ENCODE peak calls at places on chromosomes 12 and 14, in ten cellular contexts. L is uterus; G is NCI-H2107; B is NCI-H1105 treated with DMSO at 0.1 percent for 48 hours; M is T-helper 9 cell; R is T1000; Y is T-helper 1 cell; H is CD8-positive, alpha-beta T cell; T is fibroblast of lung; C is astrocyte of the hippocampus. X is an unnamed sample.

GRCh38 chr12:1313906-1314305 is 280.5 kb downstream of the FBXL14 start:
- DNase-seq in M (no peak), C (no peak), Y (no peak), H (no peak), T (no peak), R (no peak), L (no peak), B (no peak), G (no peak), X (no peak)

GRCh38 chr14:76870146-76870545 is 43.9 kb downstream of the LRRC74A start:
- DNase-seq in T (no peak), G (no peak), C (no peak), H (no peak), M (no peak), Y (no peak), L (no peak), R (no peak), B (no peak), X (peak)

GRCh38 chr12:6996040-6996441 is 22.2 kb downstream of the LPCAT3 start:
- DNase-seq in B (no peak), C (peak), H (no peak), G (no peak), Y (no peak), L (no peak), T (peak), R (no peak), M (no peak), X (no peak)

GRCh38 chr12:74349925-74350324 is 187.7 kb upstream of the ATXN7L3B start:
- DNase-seq in G (no peak), R (no peak), H (no peak), B (no peak), Y (no peak), M (no peak), T (peak), C (no peak), L (no peak), X (no peak)

GRCh38 chr12:110345176-110345651 is 58.3 kb downstream of the ANAPC7 start:
- DNase-seq in T (no peak), G (no peak), Y (no peak), M (no peak), B (no peak), L (no peak), C (no peak), H (no peak), R (no peak), X (no peak)

GRCh38 chr12:68750506-68750905 is 4.5 kb downstream of the SLC35E3 start:
- DNase-seq in B (no peak), R (no peak), L (no peak), M (no peak), C (no peak), Y (no peak), G (no peak), H (no peak), T (no peak), X (no peak)

GRCh38 chr12:5201554-5202243 is 158.0 kb downstream of the KCNA5 start:
- DNase-seq in H (no peak), L (no peak), M (no peak), G (peak), B (peak), Y (no peak), R (no peak), T (peak), C (no peak), X (no peak)

GRCh38 chr14:100285021-100285912 is 21.0 kb downstream of the SLC25A29 start:
- DNase-seq in R (peak), Y (peak), C (peak), T (peak), B (peak), H (peak), M (peak), L (peak), G (peak), X (peak)

GRCh38 chr14:70782361-70782760 is 27.0 kb downstream of the MAP3K9 start:
- DNase-seq in Y (no peak), T (peak), G (peak), C (peak), H (no peak), M (no peak), R (peak), B (no peak), L (no peak), X (no peak)

GRCh38 chr12:124418156-124418555 is 123.3 kb downstream of the RFLNA start:
- DNase-seq in G (no peak), R (no peak), T (no peak), Y (no peak), H (no peak), L (no peak), B (no peak), C (no peak), M (no peak), X (no peak)

X was measured in NCI-H1436.